ENCODE peak calls at places on chromosomes 11 and 22, in six cellular contexts. Q is A673, V is mucosa of descending colon, C is Calu3, R is upper lobe of right lung, W is RWPE2. P is an unnamed sample.

GRCh38 chr11:34252651-34253050 is 105.2 kb downstream of the ABTB2 start:
- DNase-seq in Q (no peak), V (no peak), C (no peak), R (no peak), W (no peak), P (no peak)

GRCh38 chr11:68004551-68005335 is 846 bp upstream of the UNC93B1 start:
- DNase-seq in Q (no peak), V (peak), C (no peak), R (no peak), W (peak), P (no peak)

GRCh38 chr11:65981101-65981740 is 19.7 kb downstream of the SART1 start:
- DNase-seq in Q (no peak), V (no peak), C (no peak), R (no peak), W (no peak), P (peak)

GRCh38 chr22:34587357-34588356 is 478.3 kb upstream of the ISX start:
- DNase-seq in Q (no peak), V (no peak), C (no peak), R (no peak), W (no peak), P (no peak)

GRCh38 chr11:110469101-110469500 is 39.4 kb downstream of the FDX1 start:
- DNase-seq in Q (no peak), V (no peak), C (no peak), R (no peak), W (no peak), P (no peak)

GRCh38 chr11:26950260-26950719 is 43.6 kb upstream of the FIBIN start:
- DNase-seq in Q (no peak), V (peak), C (no peak), R (peak), W (no peak), P (peak)

GRCh38 chr22:19495562-19496323 is 16.0 kb downstream of the CDC45 start:
- DNase-seq in Q (no peak), V (no peak), C (no peak), R (no peak), W (no peak), P (no peak)

GRCh38 chr22:38792833-38793232 is 1.1 kb downstream of the DNAL4 start:
- DNase-seq in Q (no peak), V (no peak), C (no peak), R (no peak), W (no peak), P (no peak)

GRCh38 chr11:32173435-32173834 is 82.6 kb downstream of the RCN1 start:
- DNase-seq in Q (peak), V (peak), C (peak), R (no peak), W (no peak), P (no peak)

GRCh38 chr11:87306260-87306861 is 268.6 kb downstream of the TMEM135 start:
- DNase-seq in Q (no peak), V (no peak), C (no peak), R (no peak), W (no peak), P (no peak)

GRCh38 chr22:32353292-32353691 is 4.4 kb upstream of the RFPL3 start:
- DNase-seq in Q (no peak), V (no peak), C (no peak), R (no peak), W (no peak), P (no peak)

GRCh38 chr11:133930767-133931448 is 25.9 kb downstream of the IGSF9B start:
- DNase-seq in Q (no peak), V (no peak), C (no peak), R (no peak), W (peak), P (no peak)

GRCh38 chr22:35872451-35872850 is 154.8 kb downstream of the APOL5 start:
- DNase-seq in Q (no peak), V (no peak), C (no peak), R (no peak), W (no peak), P (no peak)

GRCh38 chr22:40300884-40301672 is 45.2 kb upstream of the ADSL start:
- DNase-seq in Q (no peak), V (no peak), C (no peak), R (no peak), W (no peak), P (no peak)

GRCh38 chr22:23745780-23746179 is 5.1 kb downstream of the ZNF70 start:
- DNase-seq in Q (no peak), V (no peak), C (no peak), R (no peak), W (no peak), P (no peak)

GRCh38 chr11:96014234-96014633 is 90.3 kb upstream of the MTMR2 start:
- DNase-seq in Q (peak), V (no peak), C (peak), R (no peak), W (no peak), P (no peak)

GRCh38 chr11:119056397-119056999 is 507 bp downstream of the HYOU1 start:
- DNase-seq in Q (peak), V (peak), C (peak), R (peak), W (no peak), P (no peak)

GRCh38 chr11:86519064-86519911 is 144.6 kb downstream of the CCDC81 start:
- DNase-seq in Q (peak), V (no peak), C (no peak), R (no peak), W (no peak), P (no peak)

GRCh38 chr11:119249671-119250010 is 43.5 kb downstream of the CBL start:
- DNase-seq in Q (no peak), V (no peak), C (peak), R (no peak), W (no peak), P (no peak)

GRCh38 chr11:11332141-11332710 is 20.8 kb downstream of the CSNK2A3 start:
- DNase-seq in Q (no peak), V (no peak), C (no peak), R (no peak), W (no peak), P (no peak)

GRCh38 chr11:11336664-11337063 is 16.4 kb downstream of the CSNK2A3 start:
- DNase-seq in Q (no peak), V (no peak), C (no peak), R (no peak), W (no peak), P (no peak)

GRCh38 chr11:11334607-11335006 is 18.4 kb downstream of the CSNK2A3 start:
- DNase-seq in Q (no peak), V (no peak), C (no peak), R (no peak), W (no peak), P (no peak)

GRCh38 chr11:11338304-11338703 is 14.7 kb downstream of the CSNK2A3 start:
- DNase-seq in Q (no peak), V (no peak), C (no peak), R (no peak), W (no peak), P (no peak)

GRCh38 chr11:11335043-11335442 is 18.0 kb downstream of the CSNK2A3 start:
- DNase-seq in Q (no peak), V (no peak), C (no peak), R (no peak), W (no peak), P (no peak)
- TF ChIP-seq CTCF in Q (no peak), V (no peak), C (no peak), R (no peak), W (no peak), P (peak)

GRCh38 chr22:44672632-44673031 is 29.4 kb upstream of the PRR5 start:
- DNase-seq in Q (no peak), V (no peak), C (no peak), R (no peak), W (no peak), P (peak)
- TF ChIP-seq CTCF in Q (no peak), V (no peak), C (no peak), R (no peak), W (no peak), P (no peak)

GRCh38 chr11:16248248-16248647 is 108.1 kb downstream of the SOX6 start:
- DNase-seq in Q (no peak), V (no peak), C (no peak), R (no peak), W (no peak), P (no peak)

DNA sequence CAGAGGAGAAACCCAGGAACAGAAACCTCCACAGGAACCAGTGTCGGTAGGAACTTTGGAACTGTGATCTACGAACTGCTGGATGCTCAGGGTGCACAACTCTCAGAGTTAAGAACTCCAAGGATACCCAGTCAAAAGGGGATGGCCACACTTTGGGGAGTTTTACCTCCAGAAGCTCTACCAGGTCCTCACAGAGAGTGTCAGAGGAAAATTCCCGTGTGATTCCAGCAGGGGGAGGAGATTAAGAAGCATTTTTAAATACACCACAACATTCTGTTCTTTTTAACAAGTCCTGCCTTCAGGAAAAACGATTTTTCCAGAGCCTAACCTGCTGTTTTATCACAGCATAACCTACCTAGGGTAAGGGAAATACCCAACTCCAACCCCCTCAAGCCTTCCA is 104.0 kb downstream of the SOX6 start:
- DNase-seq in Q (peak), V (peak), C (peak), R (no peak), W (no peak), P (no peak)
- TF ChIP-seq CTCF in Q (peak), V (no peak), C (no peak), R (no peak), W (peak), P (peak)

DNA sequence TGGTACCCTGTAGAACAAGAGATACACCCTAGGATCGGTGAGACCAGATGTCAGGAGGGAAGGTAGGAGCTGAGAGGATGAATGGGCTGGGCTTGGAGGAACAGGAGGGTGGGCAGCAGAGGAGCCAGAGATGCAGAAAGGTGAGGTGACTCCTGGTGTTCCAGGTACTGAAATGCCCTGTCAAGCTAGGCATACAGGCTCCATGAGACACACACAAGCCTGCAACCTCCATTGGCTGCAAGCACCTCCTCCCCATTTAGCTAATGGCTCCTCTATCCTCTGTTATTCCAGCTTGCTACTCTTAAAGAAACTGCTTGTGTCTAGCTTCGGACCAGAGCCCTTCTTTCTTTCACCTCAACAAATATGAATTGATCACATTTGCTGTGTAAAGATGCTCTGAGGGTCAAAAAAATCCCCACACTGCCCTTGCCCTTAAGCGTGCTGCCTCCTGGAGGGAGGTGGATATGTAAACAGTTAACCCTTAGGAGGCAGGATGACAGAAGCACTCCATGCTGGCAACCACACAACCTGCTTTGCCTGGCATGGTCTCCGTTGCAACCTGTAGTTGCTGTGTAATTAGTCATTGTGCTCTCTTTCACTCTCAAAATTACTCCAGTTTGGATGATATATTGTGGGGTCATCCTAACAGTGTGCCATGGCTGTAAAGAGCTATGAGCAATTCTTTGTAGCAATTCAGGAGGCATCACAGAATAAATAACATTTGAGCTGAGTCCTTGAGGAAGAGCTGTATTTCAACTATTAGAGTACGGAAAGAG is 156.0 kb downstream of the PKNOX2 start:
- DNase-seq in Q (no peak), V (no peak), C (no peak), R (no peak), W (no peak), P (no peak)
- TF ChIP-seq CTCF in Q (no peak), V (no peak), C (no peak), R (no peak), W (no peak), P (no peak)

DNA sequence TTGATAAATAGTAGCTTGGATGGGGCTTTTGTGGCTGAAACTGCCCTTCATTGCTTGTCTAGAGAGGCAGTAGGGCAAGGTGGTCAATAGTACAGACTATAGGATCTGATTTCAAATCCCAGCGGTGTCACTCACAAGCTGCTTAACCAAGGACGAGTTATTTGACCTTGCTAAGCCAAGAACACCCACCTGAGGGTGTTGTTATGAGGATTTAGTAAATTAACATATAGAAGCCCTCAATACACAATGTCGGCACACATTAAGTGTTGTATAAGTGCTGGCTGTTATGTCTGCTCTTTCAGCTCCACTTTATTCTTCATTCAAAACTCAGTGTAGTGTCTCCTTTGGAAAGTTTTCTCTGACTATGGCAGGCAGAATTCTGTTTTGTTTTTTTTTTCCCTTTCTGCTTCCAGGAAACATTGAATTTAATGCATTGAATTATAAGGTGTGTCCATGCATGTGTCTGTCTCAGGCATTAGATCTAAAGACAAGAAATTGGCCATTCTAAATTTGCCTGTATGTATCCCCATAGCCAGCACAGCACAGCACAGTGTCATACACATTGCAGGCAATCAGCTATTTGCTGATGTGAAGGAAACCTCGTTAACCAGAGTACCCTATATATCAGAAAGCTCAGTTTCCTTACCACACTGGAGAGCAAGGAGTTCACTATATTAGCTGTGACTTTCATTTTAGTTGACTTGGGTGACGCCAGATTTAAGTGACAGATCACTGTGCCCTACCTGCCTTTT is 212.1 kb downstream of the NELL1 start:
- DNase-seq in Q (no peak), V (no peak), C (no peak), R (no peak), W (no peak), P (no peak)
- TF ChIP-seq CTCF in Q (no peak), V (no peak), C (no peak), R (no peak), W (no peak), P (no peak)

GRCh38 chr11:57430946-57431345 is 4.0 kb upstream of the SLC43A3 start:
- DNase-seq in Q (no peak), V (no peak), C (no peak), R (no peak), W (no peak), P (no peak)
- TF ChIP-seq CTCF in Q (no peak), V (no peak), C (no peak), R (no peak), W (no peak), P (no peak)

P was measured in chondrocyte.